ENCODE peak calls at places on chromosome 9, in five cellular contexts. Y, I, E, U and N are unnamed samples. For H3K27me3, the result is how much of the 10 kb centered on the place peaks cover.

GRCh38 chr9:35563791-35564197 is 41.3 kb upstream of the TESK1 start:
- DNase-seq in Y (peak), I (peak), E (no peak), U (no peak), N (peak)

GRCh38 chr9:13443380-13444271 is 164.1 kb upstream of the MPDZ start:
- DNase-seq in Y (no peak), I (no peak), E (no peak), U (no peak), N (no peak)

GRCh38 chr9:25260056-25260455 is 418.2 kb downstream of the TUSC1 start:
- DNase-seq in Y (no peak), I (no peak), E (no peak), U (no peak), N (no peak)

GRCh38 chr9:26856413-26857032 is 36.1 kb downstream of the CAAP1 start:
- DNase-seq in Y (no peak), I (no peak), E (peak), U (peak), N (no peak)

GRCh38 chr9:93591706-93592388 is 15.5 kb downstream of the PHF2 start:
- DNase-seq in Y (no peak), I (peak), E (no peak), U (no peak), N (peak)

GRCh38 chr9:76868897-76869296 is 37.0 kb downstream of the PRUNE2 start:
- DNase-seq in Y (no peak), I (no peak), E (no peak), U (no peak), N (no peak)

GRCh38 chr9:133998915-133999580 is 6.9 kb upstream of the VAV2 start:
- DNase-seq in Y (no peak), I (no peak), E (no peak), U (no peak), N (no peak)

GRCh38 chr9:134690301-134690751 is 48.7 kb downstream of the COL5A1 start:
- DNase-seq in Y (no peak), I (peak), E (no peak), U (no peak), N (no peak)

GRCh38 chr9:114504341-114505186 is 709 bp downstream of the WHRN start:
- DNase-seq in Y (peak), I (no peak), E (peak), U (peak), N (peak)

GRCh38 chr9:73137286-73137899 is 14.3 kb upstream of the ANXA1 start:
- DNase-seq in Y (no peak), I (no peak), E (peak), U (no peak), N (no peak)
- H3K4me3 ChIP-seq in Y (no peak), I (no peak), E (no peak), U (no peak), N (no peak)

GRCh38 chr9:36911037-36911436 is 123.0 kb downstream of the PAX5 start:
- DNase-seq in Y (no peak), I (no peak), E (no peak), U (no peak), N (no peak)
- TF ChIP-seq CTCF in Y (no peak), I (no peak), E (no peak), U (peak), N (no peak)

DNA sequence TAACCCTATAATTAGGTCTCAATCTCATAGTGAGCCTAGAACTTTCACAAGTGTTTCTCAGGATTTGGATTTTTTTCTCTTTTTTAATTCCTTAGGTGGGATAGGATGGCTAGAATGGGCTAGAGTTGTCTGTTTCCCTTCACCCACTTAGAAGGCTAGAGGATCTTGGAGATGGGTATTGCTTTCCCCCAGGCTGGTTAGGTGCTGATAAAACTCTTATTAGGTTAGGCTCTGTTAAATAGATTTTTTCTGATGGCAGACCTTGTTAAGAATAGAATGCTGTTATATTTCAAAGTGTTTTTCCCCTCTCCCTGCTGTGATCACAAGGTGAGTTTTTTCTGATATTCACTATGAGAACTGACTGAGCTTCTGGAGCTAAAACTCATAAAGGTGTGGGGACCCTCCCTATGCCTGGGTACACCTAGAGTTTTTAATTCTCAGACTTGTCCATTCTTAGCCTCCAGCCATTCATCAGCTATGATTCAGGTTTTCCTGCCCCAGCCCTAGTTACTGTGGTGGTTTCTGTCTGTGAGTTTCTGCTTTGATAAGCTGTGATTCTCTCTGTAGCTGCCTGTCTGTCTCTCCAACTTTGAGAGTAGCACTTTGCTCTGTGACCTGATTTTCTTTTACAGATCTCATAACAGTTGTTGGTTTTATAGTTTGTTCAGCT is 132.4 kb downstream of the HACD4 start:
- DNase-seq in Y (no peak), I (no peak), E (peak), U (peak), N (no peak)
- H3K27me3 ChIP-seq in Y (under half), I (under half), E (under half), U (under half), N (under half)

GRCh38 chr9:128358861-128359260 is 12.3 kb upstream of the URM1 start:
- DNase-seq in Y (no peak), I (no peak), E (no peak), U (no peak), N (no peak)

GRCh38 chr9:128362774-128363173 is 8.4 kb upstream of the URM1 start:
- DNase-seq in Y (no peak), I (no peak), E (no peak), U (no peak), N (no peak)

GRCh38 chr9:128361981-128362646 is 9.1 kb upstream of the URM1 start:
- DNase-seq in Y (peak), I (peak), E (peak), U (peak), N (peak)

GRCh38 chr9:128360826-128361225 is 10.3 kb upstream of the URM1 start:
- DNase-seq in Y (no peak), I (no peak), E (no peak), U (no peak), N (no peak)

GRCh38 chr9:128361296-128361980 is 9.7 kb upstream of the URM1 start:
- DNase-seq in Y (no peak), I (no peak), E (no peak), U (no peak), N (no peak)
- H3K4me3 ChIP-seq in Y (no peak), I (peak), E (peak), U (peak), N (peak)

DNA sequence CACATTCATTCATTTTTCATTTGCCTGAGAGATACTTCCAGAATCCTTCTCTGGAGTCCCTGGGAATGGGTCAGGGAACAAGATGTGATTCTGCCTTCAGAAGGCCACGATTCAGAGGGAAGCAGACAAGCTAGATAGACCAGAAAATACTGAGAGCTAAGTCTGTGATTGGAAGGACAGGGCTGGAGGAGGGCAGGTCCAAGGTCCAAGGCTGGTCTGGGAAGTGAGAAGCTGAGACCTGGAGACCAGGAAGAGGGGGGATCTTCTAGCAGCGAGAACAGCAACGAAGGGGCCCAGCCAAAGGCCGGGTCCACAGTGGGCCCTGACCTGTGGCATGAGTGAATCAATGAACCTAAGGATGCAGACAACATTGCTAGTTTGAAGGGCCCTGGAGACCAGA is 4.1 kb upstream of the IER5L start:
- DNase-seq in Y (no peak), I (no peak), E (no peak), U (no peak), N (no peak)
- TF ChIP-seq CTCF in Y (no peak), I (no peak), E (no peak), U (no peak), N (no peak)

GRCh38 chr9:78049484-78049883 is 17.9 kb upstream of the GNAQ start:
- DNase-seq in Y (no peak), I (no peak), E (no peak), U (no peak), N (no peak)
- H3K27me3 ChIP-seq in Y (under half), I (under half), E (under half), U (under half), N (under half)

GRCh38 chr9:136507221-136507991 is 24.6 kb upstream of the SEC16A start:
- DNase-seq in Y (no peak), I (no peak), E (no peak), U (no peak), N (no peak)
- H3K4me3 ChIP-seq in Y (no peak), I (no peak), E (no peak), U (no peak), N (no peak)

DNA sequence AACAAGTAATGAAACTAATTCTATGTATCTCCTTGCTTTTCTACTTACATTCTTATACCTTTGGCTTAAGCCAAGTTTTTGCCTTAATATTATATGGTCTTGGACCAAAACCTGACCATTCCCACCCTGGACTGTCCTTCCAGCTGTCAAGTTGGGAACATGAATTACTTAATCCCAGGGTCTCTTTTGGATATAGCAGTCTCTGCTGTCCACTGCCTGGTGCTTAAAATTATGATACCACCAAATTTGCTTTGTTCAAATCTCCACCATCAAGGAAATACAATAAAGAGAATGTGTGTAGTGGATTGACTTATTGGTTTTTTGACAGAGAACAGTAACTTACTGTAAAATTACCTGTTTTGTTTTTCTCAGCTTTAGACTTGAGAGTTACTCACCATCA is 66.2 kb downstream of the ABHD17B start:
- DNase-seq in Y (no peak), I (no peak), E (no peak), U (no peak), N (no peak)
- TF ChIP-seq CTCF in Y (no peak), I (no peak), E (no peak), U (no peak), N (no peak)